ENCODE peak calls at places on chromosome 2, in four cellular contexts. N is HCT116, Y is breast epithelium, Q is suprapubic skin. O is an unnamed sample.

GRCh38 chr2:210626849-210627248 is 70.5 kb downstream of the CPS1 start:
- DNase-seq in N (no peak), Y (no peak), Q (no peak), O (no peak)

GRCh38 chr2:32136097-32136496 is 29.6 kb upstream of the SLC30A6 start:
- DNase-seq in N (no peak), Y (no peak), Q (no peak), O (no peak)

GRCh38 chr2:128346291-128346690 is 27.6 kb upstream of the HS6ST1 start:
- DNase-seq in N (no peak), Y (no peak), Q (no peak), O (no peak)

GRCh38 chr2:149421791-149422190 is 91.4 kb downstream of the LYPD6 start:
- DNase-seq in N (no peak), Y (no peak), Q (no peak), O (no peak)

GRCh38 chr2:18829331-18829902 is 240.0 kb upstream of the NT5C1B start:
- DNase-seq in N (no peak), Y (no peak), Q (no peak), O (no peak)

GRCh38 chr2:242075163-242075562 is 205.6 kb downstream of the RTP5 start:
- DNase-seq in N (peak; percentile 43), Y (peak; percentile 62), Q (no peak), O (no peak)

GRCh38 chr2:190682168-190682567 is 33.3 kb downstream of the NAB1 start:
- DNase-seq in N (peak; percentile 18), Y (no peak), Q (no peak), O (no peak)

GRCh38 chr2:179377296-179377695 is 112.7 kb upstream of the SESTD1 start:
- DNase-seq in N (no peak), Y (no peak), Q (no peak), O (no peak)

GRCh38 chr2:98734823-98735260 is 3.9 kb upstream of the MGAT4A start:
- DNase-seq in N (no peak), Y (no peak), Q (no peak), O (no peak)

GRCh38 chr2:48092846-48093498 is 186.7 kb upstream of the FBXO11 start:
- DNase-seq in N (no peak), Y (no peak), Q (no peak), O (no peak)

GRCh38 chr2:150612957-150613710 is 125.7 kb upstream of the RND3 start:
- DNase-seq in N (no peak), Y (no peak), Q (no peak), O (no peak)

GRCh38 chr2:241235859-241236593 is 47.5 kb downstream of the ANO7 start:
- DNase-seq in N (no peak), Y (no peak), Q (no peak), O (no peak)

GRCh38 chr2:128693630-128694029 is 375.0 kb upstream of the HS6ST1 start:
- DNase-seq in N (no peak), Y (no peak), Q (no peak), O (no peak)

GRCh38 chr2:29589440-29590103 is 331.8 kb downstream of the ALK start:
- DNase-seq in N (no peak), Y (no peak), Q (no peak), O (no peak)

GRCh38 chr2:196170202-196170680 is 1.1 kb downstream of the STK17B start:
- DNase-seq in N (no peak), Y (peak; percentile 26), Q (no peak), O (no peak)

GRCh38 chr2:112880696-112881095 is 30.3 kb upstream of the IL37 start:
- DNase-seq in N (no peak), Y (no peak), Q (no peak), O (no peak)

GRCh38 chr2:236663671-236664101 is 94.1 kb downstream of the ACKR3 start:
- DNase-seq in N (no peak), Y (peak; percentile 39), Q (peak; percentile 87), O (no peak)

GRCh38 chr2:240909216-240909974 is 3.3 kb downstream of the CROCC2 start:
- DNase-seq in N (no peak), Y (no peak), Q (no peak), O (no peak)

GRCh38 chr2:181368036-181368435 is 89.2 kb upstream of the ITGA4 start:
- DNase-seq in N (no peak), Y (no peak), Q (no peak), O (no peak)

GRCh38 chr2:224162122-224162521 is 123.0 kb upstream of the SERPINE2 start:
- DNase-seq in N (no peak), Y (no peak), Q (no peak), O (no peak)

GRCh38 chr2:224163573-224164307 is 124.7 kb upstream of the SERPINE2 start:
- DNase-seq in N (no peak), Y (no peak), Q (no peak), O (no peak)

GRCh38 chr2:224169847-224170246 is 130.8 kb upstream of the SERPINE2 start:
- DNase-seq in N (no peak), Y (no peak), Q (no peak), O (no peak)

GRCh38 chr2:224166661-224167060 is 127.6 kb upstream of the SERPINE2 start:
- DNase-seq in N (no peak), Y (no peak), Q (no peak), O (no peak)

DNA sequence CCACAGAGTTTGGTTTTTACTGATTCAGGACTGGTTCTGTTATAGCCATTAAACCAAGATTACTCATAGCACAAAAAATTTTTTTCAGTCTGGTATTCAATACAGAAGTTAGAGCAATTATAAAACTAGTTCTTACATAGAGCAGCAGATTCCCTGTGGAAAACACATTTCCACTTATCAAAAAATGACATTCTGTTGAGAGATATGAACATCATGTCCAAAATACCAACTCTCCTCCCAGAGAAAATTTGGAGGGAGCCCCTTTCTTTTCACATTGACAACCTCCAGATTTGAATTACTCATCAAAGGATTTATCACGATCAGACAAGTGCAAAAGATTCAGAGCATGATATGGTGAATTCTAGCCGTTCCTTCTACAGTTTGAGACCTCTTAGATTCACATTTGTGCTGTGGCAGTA is 126.8 kb upstream of the SERPINE2 start:
- DNase-seq in N (no peak), Y (no peak), Q (no peak), O (no peak)
- TF ChIP-seq POLR2AphosphoS5 in N (no peak), Y (no peak), Q (no peak), O (no peak)

DNA sequence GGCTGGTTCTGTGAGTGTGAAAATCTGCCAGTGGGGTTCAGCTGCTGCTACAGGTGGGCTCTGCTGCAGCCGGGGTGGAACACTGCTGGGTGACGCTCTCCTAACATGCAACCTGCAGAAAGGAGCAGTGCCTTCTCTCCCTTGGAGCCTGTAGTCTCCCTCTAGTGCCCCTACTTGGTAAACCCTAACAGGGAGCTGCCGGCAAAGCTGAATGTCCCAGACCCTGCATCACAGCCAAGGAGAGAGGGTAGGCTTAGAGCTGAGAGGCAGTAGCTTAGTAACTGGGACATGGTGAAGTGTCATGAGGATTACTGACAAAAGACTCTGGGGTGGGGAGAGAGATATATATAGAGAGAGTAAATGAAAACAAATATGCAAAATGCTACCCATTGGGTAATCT is 9.8 kb downstream of the NCAPH start:
- DNase-seq in N (no peak), Y (no peak), Q (no peak), O (no peak)
- TF ChIP-seq CTCF in N (no peak), Y (no peak), Q (no peak), O (no peak)

GRCh38 chr2:59080465-59081181 is 839.5 kb upstream of the FANCL start:
- DNase-seq in N (no peak), Y (no peak), Q (no peak), O (no peak)
- H3K4me1 ChIP-seq in N (no peaks in the 10 kb centered on the region), Y (no peaks in the 10 kb centered on the region), Q (no peaks in the 10 kb centered on the region), O (no peaks in the 10 kb centered on the region)

GRCh38 chr2:146003337-146003736 is 1483.4 kb upstream of the ZEB2 start:
- DNase-seq in N (no peak), Y (no peak), Q (no peak), O (no peak)

GRCh38 chr2:146004470-146004869 is 1484.6 kb upstream of the ZEB2 start:
- DNase-seq in N (no peak), Y (no peak), Q (no peak), O (no peak)
- TF ChIP-seq POLR2AphosphoS5 in N (no peak), Y (no peak), Q (no peak), O (no peak)

GRCh38 chr2:64914735-64915509 is 74.3 kb upstream of the SLC1A4 start:
- DNase-seq in N (no peak), Y (no peak), Q (no peak), O (no peak)

GRCh38 chr2:64914247-64914646 is 75.0 kb upstream of the SLC1A4 start:
- DNase-seq in N (no peak), Y (no peak), Q (no peak), O (no peak)

GRCh38 chr2:64915510-64915900 is 73.7 kb upstream of the SLC1A4 start:
- DNase-seq in N (no peak), Y (no peak), Q (no peak), O (no peak)

GRCh38 chr2:64910972-64911433 is 78.2 kb upstream of the SLC1A4 start:
- DNase-seq in N (no peak), Y (no peak), Q (no peak), O (no peak)

DNA sequence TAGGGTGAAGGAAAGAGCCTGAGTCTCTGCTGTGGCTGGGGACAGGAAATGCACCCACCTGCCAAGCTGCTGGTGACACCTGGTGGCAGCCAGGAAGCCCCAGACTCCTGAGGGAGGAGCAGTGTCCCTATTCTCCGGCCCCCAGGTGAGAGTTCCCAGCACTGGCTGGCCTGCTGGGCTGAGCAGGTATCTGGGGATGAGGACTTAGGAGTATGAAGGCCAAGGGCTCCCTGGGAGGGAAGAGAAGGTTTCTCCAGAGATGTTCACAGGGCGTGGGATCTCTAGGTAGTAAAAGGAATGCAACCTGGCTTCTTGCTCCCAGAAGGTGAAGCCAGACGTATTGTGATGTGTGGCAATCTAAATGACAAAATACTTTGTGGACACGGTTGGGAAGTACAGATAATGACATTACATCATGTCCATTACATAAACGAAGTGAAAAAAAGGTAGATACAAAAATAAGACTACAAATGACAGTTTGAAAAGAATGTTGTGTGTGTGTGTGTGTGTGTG is 75.8 kb upstream of the SLC1A4 start:
- DNase-seq in N (peak; percentile 53), Y (no peak), Q (no peak), O (no peak)
- TF ChIP-seq CTCF in N (peak; percentile 84), Y (peak; percentile 24), Q (no peak), O (no peak)

GRCh38 chr2:231336700-231337099 is 58.8 kb upstream of the B3GNT7 start:
- DNase-seq in N (no peak), Y (no peak), Q (no peak), O (no peak)

GRCh38 chr2:231342111-231342711 is 53.3 kb upstream of the B3GNT7 start:
- DNase-seq in N (no peak), Y (no peak), Q (no peak), O (no peak)

GRCh38 chr2:231336236-231336635 is 59.3 kb upstream of the B3GNT7 start:
- DNase-seq in N (no peak), Y (no peak), Q (no peak), O (no peak)

GRCh38 chr2:231337807-231338759 is 57.4 kb upstream of the B3GNT7 start:
- DNase-seq in N (no peak), Y (no peak), Q (no peak), O (no peak)

GRCh38 chr2:231339318-231339717 is 56.2 kb upstream of the B3GNT7 start:
- DNase-seq in N (no peak), Y (no peak), Q (no peak), O (no peak)
- H3K4me1 ChIP-seq in N (no peaks in the 10 kb centered on the region), Y (no peaks in the 10 kb centered on the region), Q (no peaks in the 10 kb centered on the region), O (peaks cover 9% of the 10 kb centered on the region)